ENCODE peak calls at places on chromosome 12, in ten cellular contexts. One of them, this sample, is unnamed.
A peak's percentile ranks its signal among the peaks of the same experiment; 100 is the strongest.

GRCh38 chr12:111598637-111599458 is at the start of gene ATXN2:
- DNase-seq in psoas muscle: peak; percentile 75
- DNase-seq in GM23338: peak; percentile 77
- DNase-seq in PC-3: peak; percentile 14
- DNase-seq in OCI-LY7: peak; percentile 85
- DNase-seq in HL-60: peak; percentile 45
- DNase-seq in CD4-positive, alpha-beta T cell: peak; percentile 65
- DNase-seq in A549: peak; percentile 63
- DNase-seq in A673: peak; percentile 83
- DNase-seq in AG04450: no peak
- DNase-seq in this sample: peak; percentile 81

GRCh38 chr12:3802721-3803120 is 49.8 kb upstream of the CRACR2A start:
- DNase-seq in psoas muscle: no peak
- DNase-seq in AG04450: no peak
- DNase-seq in CD4-positive, alpha-beta T cell: no peak
- DNase-seq in A673: no peak
- DNase-seq in PC-3: no peak
- DNase-seq in GM23338: no peak
- DNase-seq in HL-60: no peak
- DNase-seq in OCI-LY7: no peak
- DNase-seq in A549: no peak
- DNase-seq in this sample: no peak

GRCh38 chr12:132342322-132342721 is 12.9 kb upstream of the GALNT9 start:
- DNase-seq in HL-60: no peak
- DNase-seq in A673: peak; percentile 38
- DNase-seq in AG04450: no peak
- DNase-seq in psoas muscle: no peak
- DNase-seq in GM23338: peak; percentile 73
- DNase-seq in PC-3: peak; percentile 53
- DNase-seq in A549: peak; percentile 67
- DNase-seq in OCI-LY7: no peak
- DNase-seq in CD4-positive, alpha-beta T cell: no peak
- DNase-seq in this sample: peak; percentile 11

GRCh38 chr12:75360920-75361319 is 26.4 kb downstream of the GLIPR1L1 start:
- DNase-seq in A673: no peak
- DNase-seq in HL-60: no peak
- DNase-seq in GM23338: no peak
- DNase-seq in OCI-LY7: no peak
- DNase-seq in A549: no peak
- DNase-seq in AG04450: no peak
- DNase-seq in PC-3: no peak
- DNase-seq in psoas muscle: no peak
- DNase-seq in CD4-positive, alpha-beta T cell: no peak
- DNase-seq in this sample: no peak

GRCh38 chr12:54411398-54412241 is 7.4 kb downstream of the ITGA5 start:
- DNase-seq in psoas muscle: peak; percentile 86
- DNase-seq in AG04450: peak; percentile 71
- DNase-seq in A549: no peak
- DNase-seq in GM23338: peak; percentile 66
- DNase-seq in CD4-positive, alpha-beta T cell: peak; percentile 70
- DNase-seq in HL-60: peak; percentile 88
- DNase-seq in A673: peak; percentile 73
- DNase-seq in OCI-LY7: peak; percentile 57
- DNase-seq in PC-3: peak; percentile 87
- DNase-seq in this sample: peak; percentile 91

GRCh38 chr12:13788626-13789025 is 192.8 kb downstream of the GRIN2B start:
- DNase-seq in PC-3: no peak
- DNase-seq in HL-60: no peak
- DNase-seq in CD4-positive, alpha-beta T cell: no peak
- DNase-seq in A549: no peak
- DNase-seq in AG04450: no peak
- DNase-seq in A673: no peak
- DNase-seq in OCI-LY7: no peak
- DNase-seq in GM23338: no peak
- DNase-seq in psoas muscle: no peak
- DNase-seq in this sample: no peak

GRCh38 chr12:119710374-119710773 is 42.4 kb downstream of the PRKAB1 start:
- DNase-seq in AG04450: no peak
- DNase-seq in OCI-LY7: no peak
- DNase-seq in HL-60: no peak
- DNase-seq in PC-3: peak; percentile 18
- DNase-seq in A549: no peak
- DNase-seq in CD4-positive, alpha-beta T cell: no peak
- DNase-seq in psoas muscle: no peak
- DNase-seq in GM23338: no peak
- DNase-seq in A673: no peak
- DNase-seq in this sample: peak; percentile 27

GRCh38 chr12:2997989-2998670 is 38.9 kb downstream of the TEAD4 start:
- DNase-seq in OCI-LY7: no peak
- DNase-seq in CD4-positive, alpha-beta T cell: no peak
- DNase-seq in A549: no peak
- DNase-seq in psoas muscle: peak; percentile 40
- DNase-seq in AG04450: no peak
- DNase-seq in A673: no peak
- DNase-seq in PC-3: no peak
- DNase-seq in HL-60: no peak
- DNase-seq in GM23338: peak; percentile 17
- DNase-seq in this sample: no peak

GRCh38 chr12:752673-753400 is 458 bp downstream of the WNK1 start:
- DNase-seq in AG04450: no peak
- DNase-seq in CD4-positive, alpha-beta T cell: peak; percentile 31
- DNase-seq in psoas muscle: peak; percentile 75
- DNase-seq in A549: no peak
- DNase-seq in PC-3: peak; percentile 36
- DNase-seq in GM23338: peak; percentile 66
- DNase-seq in OCI-LY7: peak; percentile 72
- DNase-seq in A673: peak; percentile 32
- DNase-seq in HL-60: no peak
- DNase-seq in this sample: no peak

DNA sequence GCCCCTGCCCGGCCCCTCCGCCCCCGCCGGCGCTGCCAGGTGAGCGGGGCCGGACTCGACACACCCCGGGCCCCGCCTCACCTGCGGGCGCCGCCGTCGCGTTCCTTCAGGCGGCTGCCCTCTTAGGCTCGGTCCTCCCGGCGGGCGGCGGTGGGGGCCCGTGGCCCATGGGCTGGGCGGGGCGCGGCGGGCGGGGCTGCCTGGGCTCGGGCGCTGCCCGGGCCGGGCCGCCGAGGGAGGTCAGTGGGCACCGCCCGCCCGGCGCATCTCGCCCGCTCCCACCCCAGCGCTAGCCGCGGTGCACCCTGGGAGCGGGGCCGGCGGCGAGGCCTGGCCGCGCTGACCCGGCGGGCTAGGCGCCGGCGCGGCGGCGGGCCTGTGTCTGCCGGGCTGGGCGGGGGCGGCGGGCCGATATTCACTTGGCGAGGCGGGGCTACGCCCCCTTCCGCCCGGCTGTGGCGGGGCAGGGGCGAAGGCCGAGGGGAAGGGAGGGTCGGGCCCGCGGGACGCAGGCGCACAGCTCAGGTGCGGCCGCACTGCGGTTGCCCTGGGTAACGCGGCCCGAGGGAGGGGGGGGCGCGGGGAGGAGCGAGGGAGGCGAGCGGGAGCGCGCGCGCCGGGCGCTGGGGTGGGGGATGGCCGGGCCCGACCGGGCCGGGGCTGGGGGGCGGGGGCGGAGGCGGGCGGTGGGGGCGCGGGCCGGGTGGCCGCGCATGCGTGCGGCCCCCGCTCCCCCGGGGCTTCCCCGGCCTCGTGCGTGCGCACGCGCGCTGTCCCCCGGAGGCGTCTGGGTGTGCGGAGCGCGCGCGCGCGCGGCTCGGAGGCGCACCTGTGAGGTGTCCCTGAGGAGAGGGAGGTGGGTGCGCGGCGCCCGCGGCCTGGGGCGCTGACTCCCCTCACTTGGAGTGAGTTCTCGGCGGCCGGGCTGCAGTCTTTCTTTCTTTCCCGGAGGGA is at the start of the genes CCDC92 and ZNF664:
- DNase-seq in A549: peak; percentile 96
- DNase-seq in OCI-LY7: peak; percentile 94
- DNase-seq in psoas muscle: peak; percentile 93
- DNase-seq in AG04450: peak; percentile 80
- DNase-seq in PC-3: peak; percentile 96
- DNase-seq in A673: peak; percentile 94
- DNase-seq in GM23338: peak; percentile 93
- DNase-seq in HL-60: peak; percentile 46
- DNase-seq in CD4-positive, alpha-beta T cell: peak; percentile 96
- DNase-seq in this sample: peak; percentile 98
- TF ChIP-seq CTCF in A549: peak; percentile 20
- TF ChIP-seq CTCF in OCI-LY7: no peak
- TF ChIP-seq CTCF in psoas muscle: no peak
- TF ChIP-seq CTCF in AG04450: no peak
- TF ChIP-seq CTCF in PC-3: no peak
- TF ChIP-seq CTCF in A673: no peak
- TF ChIP-seq CTCF in GM23338: no peak
- TF ChIP-seq CTCF in HL-60: no peak
- TF ChIP-seq CTCF in CD4-positive, alpha-beta T cell: no peak
- TF ChIP-seq CTCF in this sample: no peak

DNA sequence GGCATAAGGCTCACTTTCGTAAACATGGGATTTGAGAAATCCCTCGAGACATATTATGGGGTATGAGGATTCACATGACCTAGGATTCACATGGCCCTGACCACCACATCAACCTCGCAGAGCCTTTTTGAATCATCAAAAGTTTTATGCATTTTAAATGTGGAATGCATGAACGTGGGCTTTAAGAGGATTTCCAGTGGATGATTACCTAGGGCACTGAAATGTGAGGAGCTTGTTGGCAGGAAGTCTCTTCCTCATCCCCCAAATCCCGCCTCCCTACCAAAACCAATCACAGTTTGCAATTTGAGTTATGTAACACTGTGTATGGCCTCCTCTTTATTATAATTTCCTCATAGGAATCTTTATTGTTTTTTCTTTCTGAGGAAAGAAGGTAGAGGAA is 659.6 kb upstream of the TBX3 start:
- DNase-seq in GM23338: no peak
- DNase-seq in OCI-LY7: no peak
- DNase-seq in HL-60: no peak
- DNase-seq in A673: no peak
- DNase-seq in A549: no peak
- DNase-seq in AG04450: no peak
- DNase-seq in PC-3: no peak
- DNase-seq in psoas muscle: no peak
- DNase-seq in CD4-positive, alpha-beta T cell: no peak
- DNase-seq in this sample: no peak
- H3K27ac ChIP-seq in GM23338: no peak overlapping the region
- H3K27ac ChIP-seq in OCI-LY7: no peak overlapping the region
- H3K27ac ChIP-seq in HL-60: no peak overlapping the region
- H3K27ac ChIP-seq in A673: no peak overlapping the region
- H3K27ac ChIP-seq in A549: no peak overlapping the region
- H3K27ac ChIP-seq in AG04450: no peak overlapping the region
- H3K27ac ChIP-seq in PC-3: no peak overlapping the region
- H3K27ac ChIP-seq in psoas muscle: no peak overlapping the region
- H3K27ac ChIP-seq in CD4-positive, alpha-beta T cell: no peak overlapping the region
- H3K27ac ChIP-seq in this sample: no peak overlapping the region

GRCh38 chr12:124530637-124531263 is 36.7 kb downstream of the NCOR2 start:
- DNase-seq in A549: no peak
- DNase-seq in AG04450: no peak
- DNase-seq in A673: no peak
- DNase-seq in OCI-LY7: no peak
- DNase-seq in psoas muscle: no peak
- DNase-seq in GM23338: no peak
- DNase-seq in CD4-positive, alpha-beta T cell: no peak
- DNase-seq in HL-60: no peak
- DNase-seq in PC-3: no peak
- DNase-seq in this sample: no peak

GRCh38 chr12:124525455-124525854 is 42.0 kb downstream of the NCOR2 start:
- DNase-seq in CD4-positive, alpha-beta T cell: no peak
- DNase-seq in A673: no peak
- DNase-seq in A549: no peak
- DNase-seq in HL-60: no peak
- DNase-seq in GM23338: no peak
- DNase-seq in AG04450: no peak
- DNase-seq in PC-3: no peak
- DNase-seq in psoas muscle: peak; percentile 75
- DNase-seq in OCI-LY7: no peak
- DNase-seq in this sample: no peak

GRCh38 chr12:124525927-124526692 is 41.3 kb downstream of the NCOR2 start:
- DNase-seq in A549: no peak
- DNase-seq in OCI-LY7: no peak
- DNase-seq in AG04450: no peak
- DNase-seq in HL-60: no peak
- DNase-seq in CD4-positive, alpha-beta T cell: no peak
- DNase-seq in GM23338: no peak
- DNase-seq in PC-3: no peak
- DNase-seq in psoas muscle: no peak
- DNase-seq in A673: no peak
- DNase-seq in this sample: no peak

GRCh38 chr12:124529595-124530276 is 37.7 kb downstream of the NCOR2 start:
- DNase-seq in HL-60: no peak
- DNase-seq in psoas muscle: no peak
- DNase-seq in GM23338: no peak
- DNase-seq in PC-3: no peak
- DNase-seq in CD4-positive, alpha-beta T cell: no peak
- DNase-seq in A673: no peak
- DNase-seq in AG04450: no peak
- DNase-seq in OCI-LY7: no peak
- DNase-seq in A549: no peak
- DNase-seq in this sample: no peak

DNA sequence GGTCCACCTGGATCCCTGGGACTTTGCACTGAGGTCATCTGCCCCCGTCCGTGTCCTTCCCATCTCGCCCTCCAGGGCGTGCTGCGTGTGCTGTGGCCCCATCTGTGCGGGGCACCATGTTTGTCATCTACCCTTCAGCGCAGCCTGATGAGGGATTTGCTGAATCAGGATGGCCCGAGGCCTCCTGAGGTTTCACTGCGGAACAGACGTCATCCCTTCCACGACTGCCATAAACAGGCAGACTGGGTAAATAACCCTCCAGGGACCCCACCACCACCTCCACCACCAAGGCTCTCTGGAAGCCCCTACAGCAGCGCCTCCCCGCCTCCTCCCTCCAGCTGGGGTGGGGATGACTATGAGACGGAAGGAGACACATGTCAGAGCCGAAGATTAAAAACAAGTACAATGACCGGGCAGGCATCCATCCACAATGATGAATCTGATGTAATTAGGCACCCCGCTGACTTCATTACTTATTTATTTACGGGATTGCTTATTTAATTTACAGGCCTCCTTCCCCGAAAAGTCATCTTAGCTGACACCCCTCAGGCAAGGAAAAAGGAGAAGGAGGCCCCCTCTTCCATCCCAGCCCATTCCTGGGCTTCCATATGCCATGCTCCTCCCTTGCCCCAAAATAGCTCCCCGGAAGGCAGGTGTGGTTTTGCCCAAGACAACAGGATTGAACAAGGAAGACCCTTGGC is 39.4 kb downstream of the NCOR2 start:
- DNase-seq in OCI-LY7: no peak
- DNase-seq in GM23338: peak; percentile 56
- DNase-seq in AG04450: no peak
- DNase-seq in A549: no peak
- DNase-seq in CD4-positive, alpha-beta T cell: no peak
- DNase-seq in HL-60: no peak
- DNase-seq in PC-3: no peak
- DNase-seq in psoas muscle: no peak
- DNase-seq in A673: peak; percentile 98
- DNase-seq in this sample: no peak
- TF ChIP-seq CTCF in OCI-LY7: no peak
- TF ChIP-seq CTCF in GM23338: no peak
- TF ChIP-seq CTCF in AG04450: no peak
- TF ChIP-seq CTCF in A549: no peak
- TF ChIP-seq CTCF in CD4-positive, alpha-beta T cell: no peak
- TF ChIP-seq CTCF in HL-60: no peak
- TF ChIP-seq CTCF in PC-3: peak; percentile 13
- TF ChIP-seq CTCF in psoas muscle: no peak
- TF ChIP-seq CTCF in A673: peak; percentile 24
- TF ChIP-seq CTCF in this sample: no peak

GRCh38 chr12:50620975-50621360 is 116.2 kb downstream of the DIP2B start:
- DNase-seq in OCI-LY7: no peak
- DNase-seq in A549: no peak
- DNase-seq in PC-3: no peak
- DNase-seq in CD4-positive, alpha-beta T cell: no peak
- DNase-seq in A673: no peak
- DNase-seq in AG04450: no peak
- DNase-seq in GM23338: no peak
- DNase-seq in psoas muscle: no peak
- DNase-seq in HL-60: no peak
- DNase-seq in this sample: no peak
- H3K27ac ChIP-seq in OCI-LY7: no peak overlapping the region
- H3K27ac ChIP-seq in A549: peak overlapping the region; percentile 60
- H3K27ac ChIP-seq in PC-3: peak overlapping the region; percentile 70
- H3K27ac ChIP-seq in CD4-positive, alpha-beta T cell: no peak overlapping the region
- H3K27ac ChIP-seq in A673: peak overlapping the region; percentile 76
- H3K27ac ChIP-seq in AG04450: peak overlapping the region; percentile 22
- H3K27ac ChIP-seq in GM23338: peak overlapping the region; percentile 86
- H3K27ac ChIP-seq in psoas muscle: no peak overlapping the region
- H3K27ac ChIP-seq in HL-60: no peak overlapping the region
- H3K27ac ChIP-seq in this sample: peak overlapping the region; percentile 93

This sample was measured in RWPE1.